ENCODE peak calls at places on chromosome 4, in four cellular contexts. I is HepG2, A is GM12878, B is K562. E is an unnamed sample.

GRCh38 chr4:80911458-80911857 is 119.0 kb upstream of the BMP3 start:
- DNase-seq in I (no peak), A (no peak), B (no peak), E (no peak)

GRCh38 chr4:185143596-185143969 is 517 bp downstream of the SLC25A4 start:
- DNase-seq in A (no peak), I (peak), B (no peak), E (peak)

GRCh38 chr4:76830612-76831474 is 67.1 kb downstream of the SOWAHB start:
- DNase-seq in I (peak), B (no peak), A (no peak), E (peak)

GRCh38 chr4:128061566-128062536 is 739 bp downstream of the LARP1B start:
- DNase-seq in I (peak), A (no peak), B (peak), E (peak)

GRCh38 chr4:17597517-17597916 is 16.9 kb upstream of the MED28 start:
- DNase-seq in I (no peak), A (no peak), B (no peak), E (peak)

GRCh38 chr4:23966720-23967119 is 76.9 kb upstream of the PPARGC1A start:
- DNase-seq in A (no peak), I (peak), B (no peak), E (peak)

GRCh38 chr4:108166038-108166437 is 2.7 kb downstream of the LEF1 start:
- DNase-seq in A (no peak), B (no peak), I (no peak), E (no peak)

GRCh38 chr4:164383187-164384181 is 370.4 kb upstream of the SMIM31 start:
- DNase-seq in I (no peak), B (no peak), A (no peak), E (no peak)

DNA sequence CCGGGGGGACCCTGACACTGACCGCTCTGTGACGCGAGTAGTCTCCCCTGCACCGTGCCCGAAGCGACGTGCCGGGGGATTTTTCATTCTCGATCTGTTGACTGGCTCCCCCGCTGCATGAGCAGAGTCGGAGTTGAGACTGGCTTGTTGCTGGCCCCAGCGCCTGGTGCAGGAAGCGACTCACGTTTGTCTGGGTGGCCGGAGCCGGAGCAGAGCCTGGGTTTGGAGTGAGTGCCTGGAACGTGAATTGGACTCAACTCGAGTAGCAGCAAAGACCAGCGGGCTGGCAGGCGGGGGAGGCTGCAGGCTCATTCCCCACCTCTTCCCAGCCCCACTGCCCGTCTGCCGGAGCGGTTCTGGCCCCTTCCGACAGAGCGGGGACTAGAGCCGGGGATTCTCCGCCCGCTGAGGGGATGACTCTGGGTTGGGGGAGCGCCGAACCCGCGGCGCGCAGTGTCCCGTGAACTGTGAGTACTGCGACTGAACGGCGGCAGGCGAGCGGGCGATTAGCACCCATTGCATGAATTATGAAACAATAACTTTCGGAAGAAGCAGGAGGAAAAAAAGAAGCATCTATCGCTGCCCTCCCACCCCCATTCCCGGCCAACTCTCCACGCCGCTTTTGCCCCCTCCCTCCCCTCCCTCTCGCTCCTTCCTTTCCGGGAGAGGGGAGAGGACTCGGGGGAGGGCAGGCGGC is 635 bp downstream of the PCDH7 start:
- DNase-seq in B (no peak), I (no peak), A (no peak), E (no peak)
- TF ChIP-seq FOXK2 in B (no peak), I (no peak), A (no peak), E (no peak)

DNA sequence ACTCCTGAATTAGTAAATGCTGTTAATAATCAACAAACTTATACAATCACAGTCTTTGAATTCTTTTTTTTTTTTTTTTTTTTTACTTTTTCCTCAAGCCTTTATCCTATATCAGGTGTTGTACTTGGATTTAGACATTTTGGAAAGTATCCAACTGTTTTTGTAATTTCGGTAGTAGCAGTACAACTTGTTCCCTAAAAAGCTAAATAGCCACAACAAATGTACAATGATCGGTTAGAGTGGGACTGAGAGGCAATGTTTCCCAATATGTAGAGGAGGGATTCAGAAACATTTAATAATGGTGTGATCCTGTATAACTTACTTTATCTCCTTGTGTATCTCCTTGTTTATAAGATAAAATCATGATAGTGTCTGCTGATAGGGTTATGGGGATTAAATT is 343.1 kb downstream of the GRID2 start:
- DNase-seq in B (no peak), A (no peak), I (no peak), E (no peak)
- TF ChIP-seq FOXM1 in B (no peak), A (no peak), I (no peak), E (no peak)

GRCh38 chr4:91064157-91064853 is 937.1 kb downstream of the CCSER1 start:
- DNase-seq in A (no peak), I (peak), B (no peak), E (peak)
- TF ChIP-seq FOXK2 in A (no peak), I (no peak), B (no peak), E (peak)

DNA sequence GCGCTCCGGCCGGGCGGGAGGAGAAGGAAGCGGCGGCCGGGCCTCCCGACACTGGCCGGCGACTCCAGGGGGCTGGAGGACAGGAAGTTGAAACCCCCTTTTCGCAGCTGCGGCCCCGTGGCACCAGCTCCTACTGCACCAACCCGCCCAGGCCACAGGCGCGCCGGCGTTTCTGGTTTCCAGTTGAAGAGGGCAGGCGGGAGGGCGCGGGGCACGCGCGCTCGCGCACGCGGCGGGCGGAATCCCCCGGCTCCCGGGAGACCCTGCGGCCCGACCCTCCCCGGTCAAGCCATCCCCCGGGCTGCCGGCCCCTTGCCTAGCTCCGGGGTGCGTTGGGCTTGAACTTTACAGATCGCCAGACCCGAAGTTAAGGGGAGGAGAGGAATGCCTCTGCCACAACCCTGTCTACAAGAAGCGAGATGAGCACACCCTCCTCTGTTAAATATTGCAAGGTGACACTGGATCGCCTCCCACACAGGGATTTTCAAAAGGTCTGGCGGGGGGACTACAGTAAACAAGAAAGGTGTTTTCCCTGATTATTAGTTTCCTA is 1.5 kb downstream of the ELOVL6 start:
- DNase-seq in A (no peak), I (no peak), B (no peak), E (peak)
- TF ChIP-seq FOXM1 in A (no peak), I (no peak), B (no peak), E (no peak)

DNA sequence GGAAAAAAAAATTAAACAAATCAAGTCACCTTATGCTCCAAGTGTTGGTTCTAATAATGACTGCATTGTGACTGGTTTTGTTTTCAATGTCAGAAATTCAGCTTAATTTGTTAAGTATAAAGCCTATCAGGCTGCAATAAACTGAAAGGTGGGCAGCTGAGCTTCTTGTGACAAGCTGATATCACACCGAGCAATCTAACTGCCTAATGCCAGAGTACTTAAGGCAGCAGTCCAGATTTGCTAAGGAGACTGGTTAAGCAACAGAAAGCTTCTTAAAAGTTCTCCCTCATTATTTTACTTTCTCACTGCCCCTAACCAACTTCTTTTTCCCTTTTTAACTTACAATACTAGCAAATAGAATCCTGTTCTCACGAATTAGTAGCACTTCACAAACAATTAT is 201.0 kb downstream of the MAB21L2 start:
- DNase-seq in A (no peak), B (no peak), I (no peak), E (no peak)
- TF ChIP-seq FOXK2 in A (no peak), B (no peak), I (no peak), E (no peak)

DNA sequence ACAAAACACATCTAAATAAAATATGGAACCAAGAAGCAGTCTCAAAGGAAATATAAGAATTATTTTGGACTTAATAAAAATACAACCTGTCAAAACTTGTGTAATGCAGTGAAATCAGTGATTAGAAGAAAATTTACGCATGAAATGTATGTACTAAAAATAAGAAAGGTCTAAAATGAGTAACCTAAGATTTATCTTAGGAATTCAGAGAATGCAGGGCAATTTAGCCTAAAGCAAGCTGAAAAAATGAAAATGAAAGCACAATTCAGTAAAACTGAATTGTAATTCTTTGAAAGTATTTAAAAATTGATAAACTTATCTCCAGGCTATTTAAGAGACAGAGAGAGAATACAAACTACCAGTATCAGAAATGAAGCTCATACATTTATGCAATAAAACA is 442.1 kb upstream of the ADGRL3 start:
- DNase-seq in A (no peak), B (no peak), I (no peak), E (no peak)
- TF ChIP-seq FOXM1 in A (no peak), B (no peak), I (no peak), E (no peak)

E was measured in HEK293T.